ENCODE peak calls at places on chromosomes 2 and 18, in five cellular contexts. A is NCI-H1048, U is SW480, K is C1 segment of cervical spinal cord, X is A549. Y is an unnamed sample.
A peak's percentile ranks its signal among the peaks of the same experiment; 100 is the strongest.

GRCh38 chr2:60213865-60214657 is 339.4 kb downstream of the BCL11A start:
- DNase-seq in K (no peak), X (peak; percentile 10), U (peak; percentile 18), A (peak; percentile 72), Y (no peak)

GRCh38 chr2:224584111-224584764 is 925 bp downstream of the CUL3 start:
- DNase-seq in U (peak; percentile 20), A (no peak), X (peak; percentile 16), K (peak; percentile 16), Y (no peak)

GRCh38 chr2:239918749-239919148 is 106.4 kb downstream of the NDUFA10 start:
- DNase-seq in U (no peak), X (no peak), A (no peak), K (no peak), Y (no peak)

GRCh38 chr2:66507673-66508127 is 72.8 kb downstream of the MEIS1 start:
- DNase-seq in K (peak; percentile 22), X (no peak), U (no peak), A (no peak), Y (no peak)

GRCh38 chr2:241255542-241256167 is 59.8 kb downstream of the HDLBP start:
- DNase-seq in U (no peak), A (no peak), K (no peak), X (no peak), Y (no peak)

GRCh38 chr18:62751977-62752376 is 36.6 kb downstream of the PHLPP1 start:
- DNase-seq in A (no peak), X (no peak), K (no peak), U (no peak), Y (no peak)

GRCh38 chr2:240911641-240912265 is 5.6 kb downstream of the CROCC2 start:
- DNase-seq in U (no peak), X (no peak), K (no peak), A (no peak), Y (no peak)

GRCh38 chr2:212523756-212524155 is 14.8 kb downstream of the ERBB4 start:
- DNase-seq in U (no peak), X (no peak), A (no peak), K (no peak), Y (no peak)